ENCODE peak calls at places on chromosome 5, in nine cellular contexts. G is NCI-H82, T is SW480, Z is anterior cingulate cortex, X is fibroblast of lung, C is cardiac muscle cell, J is GM13977, D is progenitor cell of endocrine pancreas, N is B cell. E is an unnamed sample.

GRCh38 chr5:40623480-40624420 is 56.0 kb upstream of the PTGER4 start:
- DNase-seq in X (no peak), G (no peak), C (no peak), Z (no peak), T (peak; percentile 64), D (no peak), N (no peak), J (no peak), E (no peak)

GRCh38 chr5:74239268-74239667 is 401.3 kb downstream of the ENC1 start:
- DNase-seq in C (no peak), N (no peak), T (no peak), D (no peak), Z (no peak), G (no peak), J (no peak), X (no peak), E (no peak)

GRCh38 chr5:383621-384020 is 59.4 kb upstream of the EXOC3 start:
- DNase-seq in J (no peak), X (no peak), D (no peak), Z (no peak), N (peak; percentile 19), C (no peak), G (no peak), T (no peak), E (no peak)

GRCh38 chr5:73963021-73963420 is 337.0 kb downstream of the ARHGEF28 start:
- DNase-seq in X (peak; percentile 89), G (no peak), N (no peak), Z (no peak), J (no peak), D (no peak), T (no peak), C (peak; percentile 73), E (no peak)

GRCh38 chr5:82601085-82601484 is 322.9 kb upstream of the RPS23 start:
- DNase-seq in X (no peak), C (no peak), N (no peak), D (no peak), T (peak; percentile 8), G (no peak), Z (no peak), J (no peak), E (no peak)

GRCh38 chr5:142642427-142642826 is 43.5 kb downstream of the FGF1 start:
- DNase-seq in C (no peak), J (no peak), T (no peak), X (no peak), N (no peak), G (no peak), D (no peak), Z (no peak), E (no peak)

GRCh38 chr5:135211083-135211790 is 177.2 kb upstream of the PITX1 start:
- DNase-seq in C (no peak), G (peak; percentile 94), J (no peak), N (no peak), X (peak; percentile 20), D (no peak), T (no peak), Z (no peak), E (no peak)

GRCh38 chr5:133932441-133933168 is 35.8 kb downstream of the C5orf15 start:
- DNase-seq in X (no peak), D (no peak), G (no peak), Z (no peak), J (no peak), N (peak; percentile 91), C (no peak), T (no peak), E (no peak)

GRCh38 chr5:54362434-54362833 is 52.1 kb upstream of the ARL15 start:
- DNase-seq in C (peak; percentile 50), X (peak; percentile 63), N (no peak), J (no peak), Z (no peak), D (no peak), G (no peak), T (no peak), E (no peak)

GRCh38 chr5:177467436-177467835 is 6.0 kb downstream of the DBN1 start:
- DNase-seq in X (no peak), T (no peak), J (no peak), D (no peak), G (no peak), C (no peak), N (no peak), Z (no peak), E (no peak)

GRCh38 chr5:6636293-6636692 is 3.1 kb downstream of the SRD5A1 start:
- DNase-seq in G (no peak), D (no peak), T (no peak), J (no peak), N (no peak), Z (no peak), X (no peak), C (no peak), E (no peak)

E was measured in substantia nigra.